ENCODE peak calls at places on chromosomes 12 and 14, in four cellular contexts. U is hippocampal formation; L is activated naive CD8-positive, alpha-beta T cell treated with anti-CD3 and anti-CD28 coated beads for 36 hours; N is frontal cortex. R is an unnamed sample.

GRCh38 chr14:100221419-100222218 is 17.3 kb upstream of the YY1 start:
- DNase-seq in U (no peak), L (peak), N (no peak), R (peak)

GRCh38 chr12:25723921-25724491 is 170.9 kb upstream of the LMNTD1 start:
- DNase-seq in U (peak), L (no peak), N (no peak), R (peak)

GRCh38 chr12:115412821-115413220 is 728.8 kb upstream of the TBX3 start:
- DNase-seq in U (no peak), L (no peak), N (no peak), R (no peak)

GRCh38 chr14:99513946-99514551 is 32.8 kb downstream of the CCNK start:
- DNase-seq in U (no peak), L (no peak), N (no peak), R (no peak)

GRCh38 chr14:75244121-75244520 is 34.5 kb upstream of the FOS start:
- DNase-seq in U (no peak), L (no peak), N (no peak), R (no peak)

GRCh38 chr14:104865631-104866441 is 768 bp downstream of the CEP170B start:
- DNase-seq in U (no peak), L (peak), N (peak), R (no peak)

GRCh38 chr14:68535404-68536024 is 257.4 kb downstream of the ZFP36L1 start:
- DNase-seq in U (no peak), L (no peak), N (no peak), R (no peak)

GRCh38 chr14:76848879-76849278 is 22.7 kb downstream of the LRRC74A start:
- DNase-seq in U (no peak), L (no peak), N (no peak), R (no peak)

GRCh38 chr12:76441016-76441415 is 92.8 kb upstream of the BBS10 start:
- DNase-seq in U (no peak), L (no peak), N (no peak), R (no peak)

GRCh38 chr14:100603341-100604125 is 16.3 kb upstream of the BEGAIN start:
- DNase-seq in U (no peak), L (no peak), N (no peak), R (no peak)

GRCh38 chr14:80356413-80356812 is 145.1 kb upstream of the DIO2 start:
- DNase-seq in U (no peak), L (no peak), N (no peak), R (no peak)

GRCh38 chr12:75984577-75985182 is 46.9 kb downstream of the PHLDA1 start:
- DNase-seq in U (no peak), L (no peak), N (no peak), R (no peak)

GRCh38 chr12:75979181-75979580 is 52.4 kb downstream of the PHLDA1 start:
- DNase-seq in U (no peak), L (peak), N (no peak), R (no peak)

GRCh38 chr12:57250956-57251355 is at the start of gene STAC3:
- DNase-seq in U (no peak), L (no peak), N (no peak), R (no peak)

GRCh38 chr12:122399592-122400373 is 22.7 kb downstream of the CLIP1 start:
- DNase-seq in U (peak), L (peak), N (peak), R (peak)

GRCh38 chr12:120234643-120235368 is 30.7 kb downstream of the PXN start:
- DNase-seq in U (peak), L (no peak), N (no peak), R (peak)

GRCh38 chr12:121857322-121858246 is 1.1 kb downstream of the HPD start:
- DNase-seq in U (no peak), L (no peak), N (no peak), R (no peak)

GRCh38 chr12:32301216-32301615 is 98.1 kb upstream of the FGD4 start:
- DNase-seq in U (no peak), L (no peak), N (no peak), R (no peak)